ENCODE peak calls at places on chromosomes 6 and 20, in ten cellular contexts. H is CD4-positive, alpha-beta T cell; X is A549; Z is IMR-90; G is foreskin fibroblast; P is B cell; Y is neural crest cell; C is breast epithelium; T is astrocyte; I is Peyer's patch. V is an unnamed sample.

GRCh38 chr20:46635514-46636091 is 15.7 kb downstream of the SLC13A3 start:
- DNase-seq in Y (no peak), G (no peak), P (no peak), Z (no peak), T (peak; percentile 29), C (no peak), X (no peak), H (no peak), I (no peak), V (peak; percentile 56)

GRCh38 chr6:167701010-167701409 is 125.7 kb upstream of the AFDN start:
- DNase-seq in H (no peak), I (no peak), G (no peak), C (no peak), X (no peak), P (no peak), T (no peak), Y (no peak), Z (no peak), V (no peak)

GRCh38 chr20:62506087-62506486 is 30.3 kb upstream of the GATA5 start:
- DNase-seq in Z (no peak), C (no peak), I (no peak), X (no peak), T (no peak), P (no peak), G (no peak), Y (no peak), H (no peak), V (peak; percentile 42)

GRCh38 chr6:443621-444175 is 52.1 kb downstream of the IRF4 start:
- DNase-seq in C (no peak), I (no peak), P (no peak), X (no peak), G (no peak), H (no peak), Y (no peak), T (no peak), Z (no peak), V (no peak)

GRCh38 chr20:61056136-61056535 is 195.9 kb upstream of the CDH4 start:
- DNase-seq in X (no peak), P (no peak), C (no peak), I (no peak), H (no peak), Z (no peak), G (no peak), Y (no peak), T (no peak), V (no peak)

GRCh38 chr6:39753745-39754084 is 28.5 kb upstream of the KIF6 start:
- DNase-seq in P (no peak), Y (no peak), H (no peak), T (peak; percentile 8), C (no peak), X (no peak), I (no peak), Z (no peak), G (no peak), V (no peak)

GRCh38 chr6:165743366-165743898 is 80.4 kb upstream of the PDE10A start:
- DNase-seq in H (no peak), T (no peak), Z (no peak), G (no peak), C (no peak), Y (no peak), X (no peak), I (no peak), P (no peak), V (no peak)

GRCh38 chr6:30769088-30769852 is 24.9 kb upstream of the IER3 start:
- DNase-seq in Z (peak; percentile 98), C (no peak), I (peak; percentile 28), T (peak; percentile 97), H (peak; percentile 45), X (peak; percentile 94), Y (no peak), P (no peak), G (peak; percentile 98), V (peak; percentile 93)

GRCh38 chr6:33200234-33201146 is at the start of the genes RXRB and SLC39A7:
- DNase-seq in T (peak; percentile 93), Z (peak; percentile 99), Y (peak; percentile 98), G (peak; percentile 99), I (peak; percentile 99), P (peak; percentile 95), H (peak; percentile 99), C (peak; percentile 99), X (peak; percentile 98), V (peak; percentile 99)

GRCh38 chr6:43718387-43719105 is 31.0 kb upstream of the MRPS18A start:
- DNase-seq in Y (no peak), I (no peak), H (no peak), Z (no peak), G (no peak), C (no peak), P (no peak), T (no peak), X (no peak), V (no peak)

GRCh38 chr6:152428126-152428525 is 209.0 kb downstream of the SYNE1 start:
- DNase-seq in C (no peak), Z (peak; percentile 1), X (no peak), T (peak; percentile 32), I (no peak), G (no peak), P (no peak), H (no peak), Y (no peak), V (no peak)

GRCh38 chr20:22866757-22867425 is 168.2 kb upstream of the SSTR4 start:
- DNase-seq in C (no peak), I (no peak), Z (no peak), G (peak; percentile 0), T (no peak), X (peak; percentile 33), P (no peak), Y (no peak), H (no peak), V (no peak)
- TF ChIP-seq CTCF in C (no peak), I (no peak), Z (no peak), G (no peak), T (no peak), X (no peak), P (no peak), Y (no peak), H (no peak), V (no peak)

GRCh38 chr20:1822564-1823420 is 72.4 kb upstream of the SIRPA start:
- DNase-seq in G (no peak), H (no peak), P (no peak), X (no peak), I (no peak), Y (no peak), Z (peak; percentile 70), C (no peak), T (peak; percentile 58), V (no peak)
- TF ChIP-seq CTCF in G (no peak), H (no peak), P (no peak), X (no peak), I (no peak), Y (no peak), Z (no peak), C (no peak), T (no peak), V (no peak)

DNA sequence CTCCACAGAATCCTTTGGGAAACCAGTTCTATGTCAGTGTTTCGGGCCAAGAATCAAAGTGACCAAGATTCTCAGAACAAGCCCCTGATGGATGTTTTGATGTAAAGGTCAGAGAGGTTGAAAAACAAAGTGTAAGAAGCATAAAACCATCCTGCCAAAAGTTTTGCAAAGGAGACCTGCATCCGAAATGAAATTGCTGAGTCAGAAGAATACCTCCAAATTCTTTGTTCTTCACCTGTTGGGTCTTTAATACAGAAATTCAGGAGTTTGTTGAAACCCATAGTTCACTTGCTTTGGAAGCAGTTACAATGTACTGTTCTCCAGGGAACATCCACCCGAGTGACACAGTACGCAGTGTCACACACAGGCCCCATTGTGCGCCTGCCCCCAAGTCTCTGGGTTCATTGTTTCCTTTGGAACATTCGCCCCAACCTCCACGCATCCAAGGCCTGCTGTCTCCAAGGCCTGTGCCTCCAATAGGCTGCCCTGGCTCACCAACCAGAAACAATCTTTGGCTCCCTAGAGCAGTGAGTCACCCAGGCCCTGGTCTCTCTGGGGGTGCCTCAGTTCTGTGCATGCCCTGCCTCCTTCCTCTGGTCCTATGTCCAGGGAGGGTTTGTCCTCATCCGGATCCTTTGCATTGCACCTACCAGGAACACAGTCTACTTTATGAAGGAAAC is 65.4 kb upstream of the QKI start:
- DNase-seq in G (no peak), I (no peak), Y (no peak), X (no peak), C (no peak), H (no peak), Z (no peak), T (peak; percentile 20), P (no peak), V (no peak)
- TF ChIP-seq CTCF in G (no peak), I (no peak), Y (no peak), X (no peak), C (no peak), H (no peak), Z (no peak), T (no peak), P (no peak), V (no peak)

DNA sequence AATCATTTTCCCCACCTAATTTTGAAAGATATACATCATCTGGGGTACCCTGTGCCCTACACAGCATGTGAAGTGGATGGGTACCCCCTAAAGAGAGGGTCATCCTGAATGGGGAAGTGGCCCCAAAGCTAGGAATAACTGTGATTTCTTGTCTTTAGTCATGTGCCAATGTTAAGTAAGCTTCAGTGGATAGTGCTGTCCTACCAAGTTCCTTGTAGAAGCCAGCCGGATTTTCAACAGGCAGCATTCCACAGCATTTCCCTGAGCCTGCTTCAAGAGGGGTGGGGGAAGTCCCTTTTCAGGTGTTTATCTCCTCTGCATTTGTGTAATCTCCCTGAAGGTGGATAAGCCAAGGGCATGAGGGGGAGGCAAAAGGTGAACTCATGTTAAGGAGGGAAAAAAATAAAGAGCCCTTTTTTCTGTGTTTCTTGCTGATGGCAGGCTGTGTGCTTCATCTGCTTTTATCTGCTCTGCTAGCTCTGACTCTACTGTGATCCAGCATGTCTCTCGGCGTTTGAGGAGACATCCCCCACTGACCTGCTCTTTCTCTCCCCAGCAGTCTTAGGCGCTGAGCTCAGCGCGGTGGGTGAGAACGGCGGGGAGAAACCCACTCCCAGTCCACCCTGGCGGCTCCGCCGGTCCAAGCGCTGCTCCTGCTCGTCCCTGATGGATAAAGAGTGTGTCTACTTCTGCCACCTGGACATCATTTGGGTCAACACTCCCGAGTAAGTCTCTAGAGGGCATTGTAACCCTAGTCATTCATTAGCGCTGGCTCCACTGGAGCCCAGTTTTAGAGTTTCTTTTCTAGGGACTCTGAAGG is 1.8 kb downstream of the EDN1 start:
- DNase-seq in Z (peak; percentile 33), I (no peak), C (no peak), H (no peak), T (peak; percentile 39), P (no peak), G (no peak), X (peak; percentile 64), Y (no peak), V (peak; percentile 31)
- TF ChIP-seq CTCF in Z (peak; percentile 42), I (peak; percentile 35), C (no peak), H (no peak), T (peak; percentile 22), P (no peak), G (peak; percentile 26), X (peak; percentile 45), Y (no peak), V (no peak)

GRCh38 chr20:2402271-2402980 is 21.7 kb downstream of the TGM6 start:
- DNase-seq in Y (no peak), Z (peak; percentile 51), T (peak; percentile 35), H (no peak), G (peak; percentile 46), C (no peak), P (no peak), I (no peak), X (peak; percentile 54), V (peak; percentile 16)
- TF ChIP-seq CTCF in Y (peak; percentile 48), Z (peak; percentile 44), T (peak; percentile 45), H (no peak), G (peak; percentile 61), C (no peak), P (peak; percentile 8), I (peak; percentile 20), X (peak; percentile 54), V (no peak)

V was measured in Calu3.